ENCODE peak calls at places on chromosomes 3 and 15, in five cellular contexts. A is A549, D is AG04449, Q is K562, K is heart left ventricle. M is an unnamed sample.

GRCh38 chr15:50100484-50100883 is 18.5 kb downstream of the ATP8B4 start:
- DNase-seq in A (no peak), D (no peak), Q (no peak), K (no peak), M (no peak)

GRCh38 chr3:114846779-114847178 is 300.3 kb downstream of the ZBTB20 start:
- DNase-seq in A (no peak), D (peak), Q (no peak), K (no peak), M (no peak)

GRCh38 chr3:37743974-37744373 is 117.7 kb upstream of the CTDSPL start:
- DNase-seq in A (no peak), D (no peak), Q (no peak), K (no peak), M (no peak)

GRCh38 chr3:16369247-16369646 is 104.2 kb downstream of the OXNAD1 start:
- DNase-seq in A (no peak), D (no peak), Q (no peak), K (no peak), M (no peak)

GRCh38 chr15:80999623-81000036 is 1.1 kb upstream of the TLNRD1 start:
- DNase-seq in A (no peak), D (no peak), Q (peak), K (peak), M (no peak)

GRCh38 chr3:149368850-149369497 is 8.5 kb downstream of the TM4SF1 start:
- DNase-seq in A (no peak), D (no peak), Q (no peak), K (no peak), M (peak)

GRCh38 chr3:119681279-119681678 is 4.1 kb upstream of the COX17 start:
- DNase-seq in A (peak), D (no peak), Q (no peak), K (no peak), M (peak)

GRCh38 chr3:113495035-113495434 is 19.9 kb downstream of the SPICE1 start:
- DNase-seq in A (no peak), D (no peak), Q (no peak), K (no peak), M (peak)

GRCh38 chr3:190101320-190102117 is 19.2 kb downstream of the P3H2 start:
- DNase-seq in A (no peak), D (no peak), Q (no peak), K (no peak), M (peak)

GRCh38 chr3:13538520-13539284 is 10.2 kb upstream of the FBLN2 start:
- DNase-seq in A (no peak), D (no peak), Q (no peak), K (no peak), M (no peak)

GRCh38 chr15:59232476-59232875 is 25.8 kb downstream of the LDHAL6B start:
- DNase-seq in A (no peak), D (peak), Q (no peak), K (no peak), M (peak)

GRCh38 chr3:66394261-66395249 is 106.3 kb downstream of the LRIG1 start:
- DNase-seq in A (no peak), D (peak), Q (no peak), K (no peak), M (peak)

GRCh38 chr3:54663558-54664114 is 264.2 kb downstream of the LRTM1 start:
- DNase-seq in A (no peak), D (no peak), Q (no peak), K (no peak), M (no peak)

GRCh38 chr3:159632124-159632523 is 356.5 kb upstream of the IL12A start:
- DNase-seq in A (no peak), D (no peak), Q (no peak), K (no peak), M (no peak)

GRCh38 chr3:140288575-140288974 is 353.6 kb downstream of the CLSTN2 start:
- DNase-seq in A (no peak), D (no peak), Q (no peak), K (no peak), M (no peak)

GRCh38 chr15:45221967-45222366 is 30.1 kb upstream of the SLC28A2 start:
- DNase-seq in A (no peak), D (no peak), Q (no peak), K (no peak), M (no peak)

GRCh38 chr15:45224596-45225217 is 27.3 kb upstream of the SLC28A2 start:
- DNase-seq in A (no peak), D (no peak), Q (no peak), K (no peak), M (no peak)

GRCh38 chr15:45221053-45221599 is 30.9 kb upstream of the SLC28A2 start:
- DNase-seq in A (no peak), D (no peak), Q (no peak), K (no peak), M (no peak)

GRCh38 chr15:45228931-45229330 is 23.1 kb upstream of the SLC28A2 start:
- DNase-seq in A (no peak), D (no peak), Q (no peak), K (no peak), M (no peak)

DNA sequence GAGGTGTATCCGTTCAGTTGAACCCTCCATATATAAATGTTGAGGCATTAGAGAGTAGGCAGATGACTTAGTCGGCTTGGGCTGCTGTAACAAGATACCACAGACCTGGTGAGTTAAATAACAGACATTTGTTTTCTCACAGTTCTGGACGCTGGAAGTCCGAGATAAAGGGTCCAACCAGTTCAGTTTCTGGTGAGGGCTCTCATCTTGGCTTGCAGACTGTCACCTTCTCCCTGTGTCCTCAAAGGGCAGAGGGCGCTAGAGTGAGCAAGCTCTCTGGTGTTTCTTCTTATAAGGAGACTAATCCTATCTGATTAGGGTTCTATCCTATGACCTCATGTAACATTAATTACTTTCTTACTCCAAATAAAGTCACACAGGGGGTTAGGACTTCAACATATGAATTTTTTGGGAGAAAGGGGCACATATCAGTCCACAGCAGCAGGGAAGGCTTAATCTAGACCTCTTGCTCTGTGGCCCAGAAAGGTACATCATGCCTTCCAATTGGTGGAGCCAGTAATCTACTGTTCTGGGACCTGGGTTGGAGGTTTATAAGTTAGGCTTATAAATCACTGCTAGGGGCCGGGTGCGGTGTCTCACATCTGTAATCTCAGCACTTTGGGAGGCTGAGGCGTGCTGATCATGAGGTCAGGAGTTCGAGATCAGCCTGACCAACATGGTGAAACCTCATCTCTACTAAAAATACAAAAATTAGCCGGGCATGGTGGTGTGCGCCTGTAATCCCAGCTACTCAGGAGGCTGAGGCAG is 26.3 kb upstream of the SLC28A2 start:
- DNase-seq in A (no peak), D (no peak), Q (no peak), K (no peak), M (no peak)
- TF ChIP-seq CTCF in A (no peak), D (no peak), Q (peak), K (no peak), M (no peak)

DNA sequence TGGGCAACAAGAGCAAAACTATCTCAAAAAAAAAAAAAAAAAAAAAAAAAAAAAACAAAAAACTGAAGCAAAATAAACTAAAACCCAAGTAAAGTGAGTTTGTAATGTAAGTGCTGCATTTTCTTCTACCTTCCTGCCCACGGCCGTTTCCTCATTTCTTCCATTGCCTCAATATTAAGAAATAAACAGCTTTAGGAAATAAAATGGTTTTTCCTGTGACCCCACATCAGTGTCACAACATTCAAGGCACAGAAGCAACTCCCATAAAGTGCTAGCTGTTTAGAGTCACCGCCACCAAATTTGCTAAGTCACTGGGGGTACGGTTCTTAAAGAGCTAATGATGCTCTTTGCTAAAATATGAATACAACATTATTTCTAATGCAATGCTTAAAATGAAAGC is 3.3 kb downstream of the PKM start:
- DNase-seq in A (no peak), D (no peak), Q (no peak), K (no peak), M (no peak)
- H3K4me3 ChIP-seq in A (peak), D (peak), Q (peak), K (peak), M (peak)

DNA sequence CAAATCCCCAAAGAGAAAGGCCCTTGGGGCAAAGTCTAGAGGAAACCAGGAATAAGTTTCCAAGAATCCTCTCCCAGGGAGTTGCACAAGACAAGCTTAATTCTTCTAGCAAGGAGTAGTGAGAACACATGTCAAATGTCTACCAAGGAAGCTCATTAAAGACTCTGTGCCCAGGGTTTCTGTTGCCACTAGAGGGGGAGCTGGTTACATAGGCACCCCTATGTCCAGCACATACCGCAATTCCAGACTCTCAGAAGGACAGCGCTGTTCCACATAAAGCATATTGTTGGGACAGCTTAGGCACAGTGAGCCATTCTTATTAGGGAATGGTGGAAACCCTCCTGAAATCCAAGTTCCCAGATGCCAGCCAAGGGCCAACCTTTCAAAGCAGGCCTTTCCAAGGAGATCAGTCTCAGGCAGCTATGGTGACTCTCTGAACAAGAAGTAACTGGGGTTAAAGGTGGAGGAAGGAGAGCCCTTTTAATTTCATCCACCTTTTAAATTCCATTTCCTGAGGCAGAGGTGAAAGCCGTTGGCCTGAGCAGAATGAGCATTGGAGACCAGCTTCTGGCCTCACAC is 194.1 kb downstream of the UACA start:
- DNase-seq in A (peak), D (peak), Q (no peak), K (no peak), M (peak)
- TF ChIP-seq CTCF in A (peak), D (peak), Q (peak), K (peak), M (peak)

DNA sequence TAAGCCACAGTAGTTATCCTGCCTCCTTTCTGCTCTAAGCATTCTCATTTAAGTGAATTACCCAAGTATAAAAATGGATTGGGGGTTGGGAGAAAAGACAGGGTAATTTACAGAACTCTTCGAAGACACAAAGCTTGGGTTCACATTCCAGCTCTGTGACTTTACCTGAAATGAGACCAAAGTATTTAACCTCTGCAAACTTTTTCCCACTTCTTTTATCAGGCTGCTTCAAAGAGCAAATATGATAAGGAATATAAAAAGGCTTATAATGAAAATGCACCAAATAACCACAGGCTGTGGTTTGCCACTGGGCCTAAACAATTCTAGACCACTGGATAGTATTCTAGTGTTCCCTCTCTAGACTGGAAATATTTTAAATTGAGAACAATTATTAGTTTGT is 64.4 kb downstream of the UACA start:
- DNase-seq in A (no peak), D (no peak), Q (no peak), K (no peak), M (no peak)
- H3K4me3 ChIP-seq in A (no peak), D (no peak), Q (no peak), K (no peak), M (no peak)

DNA sequence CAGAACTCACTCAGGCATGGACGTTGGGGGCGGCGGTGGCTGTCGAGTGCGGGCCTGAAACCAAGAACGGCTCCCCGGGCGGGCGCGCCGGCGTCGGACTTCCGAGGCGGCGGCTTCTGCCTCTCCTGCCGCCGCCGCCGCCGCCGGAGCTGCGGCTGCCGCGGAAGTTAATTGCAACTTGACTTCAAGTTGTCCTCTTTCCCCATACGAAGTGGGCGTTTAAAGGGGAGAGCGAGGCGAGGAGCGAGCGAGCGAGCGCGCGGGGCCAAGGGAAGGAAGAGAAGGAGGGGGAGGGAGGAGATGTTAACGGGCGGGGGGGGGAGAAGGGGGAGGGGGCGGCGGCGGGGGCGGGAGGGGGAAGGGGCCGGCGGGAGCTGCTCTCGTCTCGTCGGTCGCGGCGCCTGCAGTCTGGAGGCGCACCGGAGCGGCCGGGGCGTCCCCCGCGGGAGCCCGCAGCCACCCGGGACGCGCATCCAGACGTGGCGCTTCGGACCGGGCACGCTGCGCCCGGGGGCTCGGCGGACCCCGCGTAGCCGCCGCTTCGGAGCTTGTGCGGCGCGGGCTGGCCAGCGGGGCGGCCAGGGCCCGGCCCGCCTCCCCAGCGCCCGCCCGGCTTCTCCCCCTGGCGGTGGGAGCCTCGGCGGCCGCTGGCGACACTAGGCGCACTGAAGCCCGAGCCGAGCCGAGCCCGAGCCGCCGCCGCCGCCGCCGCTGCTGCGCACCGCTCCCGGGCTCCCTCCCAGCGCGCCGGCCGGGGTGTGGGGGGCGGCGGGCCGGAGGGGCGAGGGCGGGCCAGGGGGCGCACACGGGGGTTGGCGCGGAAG is 19.7 kb upstream of the SATB1 start:
- DNase-seq in A (peak), D (no peak), Q (peak), K (peak), M (peak)
- TF ChIP-seq CTCF in A (peak), D (peak), Q (no peak), K (peak), M (peak)

M was measured in cardiac fibroblast.